ENCODE peak calls at places on chromosomes 11 and 22, in eight cellular contexts. M is transverse colon; B is naive thymus-derived CD4-positive, alpha-beta T cell; Q is uterus; I is GM23248; K is stomach; S is CD4-positive, alpha-beta T cell; E is body of pancreas. H is an unnamed sample.
A peak's percentile ranks its signal among the peaks of the same experiment; 100 is the strongest.

GRCh38 chr11:79637219-79637618 is 196.4 kb upstream of the TENM4 start:
- DNase-seq in Q (no peak), S (no peak), E (no peak), I (no peak), M (no peak), B (no peak), K (no peak), H (no peak)

GRCh38 chr11:57641426-57641825 is 8.3 kb downstream of the YPEL4 start:
- DNase-seq in B (peak; percentile 59), K (no peak), M (no peak), I (peak; percentile 81), S (no peak), E (peak; percentile 45), Q (no peak), H (no peak)

GRCh38 chr11:8368772-8369171 is 105.1 kb upstream of the LMO1 start:
- DNase-seq in E (no peak), S (no peak), K (no peak), Q (no peak), M (no peak), B (no peak), I (no peak), H (no peak)

GRCh38 chr11:58921778-58922390 is 17.4 kb upstream of the GLYATL1 start:
- DNase-seq in I (no peak), E (no peak), K (no peak), Q (no peak), M (no peak), S (no peak), B (no peak), H (no peak)

GRCh38 chr22:39638958-39639357 is 68.4 kb downstream of the CACNA1I start:
- DNase-seq in S (no peak), Q (no peak), K (no peak), I (peak; percentile 20), E (no peak), B (no peak), M (no peak), H (no peak)

GRCh38 chr11:75536786-75537629 is 11.3 kb upstream of the GDPD5 start:
- DNase-seq in Q (no peak), S (peak; percentile 9), K (no peak), M (no peak), I (peak; percentile 37), E (no peak), B (no peak), H (no peak)

GRCh38 chr11:60345489-60345888 is 18.4 kb downstream of the MS4A6E start:
- DNase-seq in I (peak; percentile 26), K (peak; percentile 46), M (peak; percentile 37), Q (no peak), S (no peak), B (no peak), E (peak; percentile 42), H (peak; percentile 69)

GRCh38 chr11:2091112-2091746 is 48.0 kb downstream of the IGF2 start:
- DNase-seq in E (no peak), M (no peak), K (peak; percentile 9), I (no peak), S (no peak), Q (no peak), B (no peak), H (no peak)

GRCh38 chr11:65440831-65441499 is 18.4 kb downstream of the NEAT1 start:
- DNase-seq in M (no peak), I (peak; percentile 65), B (no peak), Q (peak; percentile 12), K (no peak), S (no peak), E (peak; percentile 14), H (no peak)

GRCh38 chr11:129643031-129643721 is 172.5 kb upstream of the TMEM45B start:
- DNase-seq in E (no peak), B (no peak), K (no peak), M (no peak), Q (no peak), I (peak; percentile 86), S (no peak), H (no peak)

GRCh38 chr11:130763087-130763980 is 152.9 kb downstream of the SNX19 start:
- DNase-seq in K (peak; percentile 47), S (no peak), Q (no peak), M (no peak), E (no peak), I (peak; percentile 79), B (no peak), H (no peak)

GRCh38 chr11:16925495-16926065 is 88.6 kb downstream of the PLEKHA7 start:
- DNase-seq in Q (no peak), S (no peak), M (peak; percentile 55), I (peak; percentile 62), K (no peak), E (peak; percentile 61), B (no peak), H (peak; percentile 50)

GRCh38 chr11:59680287-59681154 is 11.7 kb upstream of the PATL1 start:
- DNase-seq in E (peak; percentile 81), S (peak; percentile 35), I (peak; percentile 85), M (peak; percentile 75), Q (peak; percentile 59), B (peak; percentile 62), K (peak; percentile 75), H (peak; percentile 81)

GRCh38 chr11:1830119-1830499 is 4.7 kb upstream of the SYT8 start:
- DNase-seq in E (no peak), M (no peak), S (no peak), Q (no peak), B (no peak), I (no peak), K (no peak), H (peak; percentile 45)

GRCh38 chr11:114775849-114776621 is 97.7 kb downstream of the NXPE2 start:
- DNase-seq in B (no peak), Q (no peak), S (no peak), I (no peak), M (no peak), E (no peak), K (no peak), H (no peak)

GRCh38 chr11:10304495-10305261 is at the start of gene ADM:
- DNase-seq in M (peak; percentile 93), E (peak; percentile 88), K (peak; percentile 87), Q (peak; percentile 92), I (peak; percentile 96), S (no peak), B (peak; percentile 25), H (peak; percentile 93)

GRCh38 chr11:44811841-44812448 is 85.2 kb downstream of the TSPAN18 start:
- DNase-seq in B (no peak), M (no peak), S (no peak), E (no peak), K (no peak), Q (no peak), I (no peak), H (no peak)

GRCh38 chr22:27880778-27881394 is 38.2 kb downstream of the PITPNB start:
- DNase-seq in M (no peak), Q (peak; percentile 72), E (peak; percentile 68), S (no peak), I (peak; percentile 76), K (no peak), B (peak; percentile 38), H (no peak)

GRCh38 chr22:49192180-49192856 is 635.4 kb downstream of the BRD1 start:
- DNase-seq in S (no peak), E (peak; percentile 43), M (no peak), B (no peak), K (no peak), I (no peak), Q (peak; percentile 17), H (no peak)
- H3K9me3 ChIP-seq in S (no peaks in the 10 kb centered on the region), E (no peaks in the 10 kb centered on the region), M (no peaks in the 10 kb centered on the region), B (no peaks in the 10 kb centered on the region), K (no peaks in the 10 kb centered on the region), I (no peaks in the 10 kb centered on the region), Q (no peaks in the 10 kb centered on the region), H (no peaks in the 10 kb centered on the region)

DNA sequence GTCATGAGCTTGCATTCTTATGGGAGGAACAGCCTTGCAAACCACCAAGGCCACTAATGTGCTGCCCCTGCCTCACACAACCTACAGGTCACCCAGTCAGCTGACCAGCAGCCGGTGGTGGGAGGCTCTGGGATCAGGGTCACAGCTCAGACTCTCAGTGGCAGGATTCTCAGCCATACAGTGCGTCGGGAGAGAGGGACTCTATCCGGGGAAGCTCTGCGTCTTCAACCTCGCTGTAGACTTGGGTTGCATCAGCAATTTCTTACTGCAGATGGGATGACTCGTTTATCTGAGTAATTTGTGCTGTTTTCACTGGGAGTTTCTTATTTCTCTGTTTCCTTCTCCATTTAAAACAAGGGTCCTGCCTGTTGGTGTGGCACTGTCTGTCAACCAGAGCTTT is 257.7 kb downstream of the TBC1D22A start:
- DNase-seq in E (no peak), S (no peak), Q (no peak), B (no peak), I (peak; percentile 57), K (no peak), M (no peak), H (no peak)
- H3K9me3 ChIP-seq in E (no peaks in the 10 kb centered on the region), S (peaks cover 7% of the 10 kb centered on the region), Q (no peaks in the 10 kb centered on the region), B (no peaks in the 10 kb centered on the region), I (no peaks in the 10 kb centered on the region), K (no peaks in the 10 kb centered on the region), M (no peaks in the 10 kb centered on the region), H (no peaks in the 10 kb centered on the region)

DNA sequence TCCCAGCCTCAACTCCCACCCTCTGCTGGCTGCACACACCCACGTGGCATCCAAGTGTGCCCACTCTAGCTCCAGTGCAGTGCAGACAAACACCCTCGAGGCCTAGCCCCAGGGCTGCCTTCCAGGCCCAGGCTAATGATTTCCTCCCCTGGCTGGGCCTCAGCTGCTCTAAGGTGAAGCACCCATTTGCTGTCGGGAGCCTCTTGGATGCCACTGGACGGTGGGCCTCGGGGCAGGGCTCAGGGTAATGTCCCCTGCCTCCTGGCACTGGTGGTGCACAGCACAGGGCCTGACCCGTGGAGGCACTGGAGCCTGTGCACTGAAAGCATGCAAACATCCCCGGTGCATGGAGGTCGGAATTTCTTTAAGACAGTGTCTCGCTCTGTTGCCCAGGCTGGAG is 635.2 kb downstream of the TBC1D22A start:
- DNase-seq in E (no peak), S (no peak), K (no peak), I (no peak), B (no peak), Q (no peak), M (no peak), H (no peak)
- H3K9me3 ChIP-seq in E (no peaks in the 10 kb centered on the region), S (no peaks in the 10 kb centered on the region), K (no peaks in the 10 kb centered on the region), I (no peaks in the 10 kb centered on the region), B (no peaks in the 10 kb centered on the region), Q (no peaks in the 10 kb centered on the region), M (no peaks in the 10 kb centered on the region), H (no peaks in the 10 kb centered on the region)

GRCh38 chr11:47248304-47248663 is 330 bp downstream of the ACP2 start:
- DNase-seq in S (no peak), I (peak; percentile 76), E (no peak), Q (no peak), K (no peak), B (no peak), M (no peak), H (no peak)

GRCh38 chr11:47248664-47249377 is at the start of gene ACP2:
- DNase-seq in I (peak; percentile 96), K (peak; percentile 93), E (peak; percentile 93), M (peak; percentile 91), S (peak; percentile 78), B (peak; percentile 90), Q (peak; percentile 84), H (peak; percentile 90)

GRCh38 chr11:47251751-47252150 is 3.1 kb upstream of the ACP2 start:
- DNase-seq in Q (no peak), M (no peak), I (no peak), S (no peak), B (no peak), K (no peak), E (no peak), H (no peak)

GRCh38 chr11:47247502-47247901 is 1.1 kb downstream of the ACP2 start:
- DNase-seq in B (no peak), K (no peak), I (no peak), M (no peak), S (no peak), Q (no peak), E (no peak), H (no peak)

DNA sequence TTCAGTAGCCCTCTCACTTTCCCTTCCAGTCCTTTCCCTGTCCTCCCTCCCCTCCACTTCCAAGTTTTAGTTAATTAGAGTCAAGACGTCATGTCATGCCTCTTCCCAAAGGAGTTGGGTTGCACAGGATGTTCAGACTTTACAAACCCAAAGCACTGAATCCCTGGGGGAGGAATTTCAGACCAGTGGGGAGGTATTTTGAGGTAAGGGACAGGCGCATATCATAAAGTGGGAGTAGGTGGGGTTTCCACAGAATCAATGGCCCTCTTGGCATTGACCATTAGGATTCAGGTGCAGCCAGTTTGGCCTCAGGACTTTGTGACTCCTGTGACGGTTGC is 733 bp upstream of the ACP2 start:
- DNase-seq in I (no peak), K (no peak), Q (no peak), B (no peak), E (no peak), M (no peak), S (no peak), H (no peak)
- H3K9me3 ChIP-seq in I (no peaks in the 10 kb centered on the region), K (no peaks in the 10 kb centered on the region), Q (no peaks in the 10 kb centered on the region), B (no peaks in the 10 kb centered on the region), E (no peaks in the 10 kb centered on the region), M (no peaks in the 10 kb centered on the region), S (no peaks in the 10 kb centered on the region), H (no peaks in the 10 kb centered on the region)

H was measured in mucosa of descending colon.